ENCODE peak calls at places on chromosomes 12 and 14, in six cellular contexts. F is NCI-H446; A is posterior cingulate gyrus; Z is activated CD4-positive, alpha-beta T cell treated with anti-CD3 and anti-CD28 coated beads for 48 hours; C is GM20000; V is effector memory CD4-positive, alpha-beta T cell. Q is an unnamed sample.

GRCh38 chr12:8658361-8658760 is 4.3 kb downstream of the MFAP5 start:
- DNase-seq in F (no peak), A (no peak), Z (no peak), C (no peak), V (no peak), Q (no peak)

GRCh38 chr12:128510527-128510926 is 243.6 kb downstream of the TMEM132C start:
- DNase-seq in F (no peak), A (no peak), Z (no peak), C (no peak), V (no peak), Q (no peak)

GRCh38 chr14:102774391-102775153 is 2.7 kb upstream of the TRAF3 start:
- DNase-seq in F (peak; percentile 42), A (peak; percentile 45), Z (peak; percentile 70), C (peak; percentile 81), V (peak; percentile 64), Q (peak; percentile 93)

GRCh38 chr14:55760801-55761200 is 180.8 kb downstream of the KTN1 start:
- DNase-seq in F (no peak), A (no peak), Z (no peak), C (no peak), V (no peak), Q (no peak)

GRCh38 chr12:25495336-25496097 is 57.6 kb downstream of the LMNTD1 start:
- DNase-seq in F (no peak), A (no peak), Z (no peak), C (no peak), V (no peak), Q (no peak)

GRCh38 chr12:18135509-18135908 is 45.5 kb upstream of the RERGL start:
- DNase-seq in F (no peak), A (no peak), Z (no peak), C (no peak), V (no peak), Q (no peak)

GRCh38 chr14:77593501-77593911 is 22.9 kb downstream of the SPTLC2 start:
- DNase-seq in F (no peak), A (no peak), Z (no peak), C (peak; percentile 38), V (no peak), Q (no peak)

GRCh38 chr12:80702889-80703605 is 4.4 kb upstream of the MYF6 start:
- DNase-seq in F (no peak), A (no peak), Z (no peak), C (no peak), V (no peak), Q (no peak)

GRCh38 chr12:116717466-116718457 is 20.1 kb downstream of the SPRING1 start:
- DNase-seq in F (peak; percentile 58), A (peak; percentile 46), Z (no peak), C (no peak), V (no peak), Q (no peak)

GRCh38 chr12:6700646-6701051 is at the start of gene PIANP:
- DNase-seq in F (no peak), A (no peak), Z (peak; percentile 62), C (no peak), V (peak; percentile 21), Q (no peak)

GRCh38 chr12:75130811-75131210 is 78.8 kb downstream of the KCNC2 start:
- DNase-seq in F (peak; percentile 33), A (no peak), Z (no peak), C (no peak), V (no peak), Q (no peak)

GRCh38 chr12:116434155-116435065 is 124.8 kb upstream of the MAP1LC3B2 start:
- DNase-seq in F (no peak), A (peak; percentile 20), Z (no peak), C (no peak), V (no peak), Q (no peak)

GRCh38 chr14:101506211-101506920 is 54.9 kb upstream of the DIO3 start:
- DNase-seq in F (no peak), A (no peak), Z (no peak), C (no peak), V (no peak), Q (no peak)

GRCh38 chr12:117472983-117473382 is 111.6 kb upstream of the NOS1 start:
- DNase-seq in F (no peak), A (no peak), Z (no peak), C (no peak), V (no peak), Q (no peak)

Q was measured in NCI-H1694.